ENCODE peak calls at places on chromosome 16, in four cellular contexts. U, M, F and X are unnamed samples.

GRCh38 chr16:9630119-9630518 is 538.7 kb downstream of the HAPSTR1 start:
- DNase-seq in U (no peak), M (no peak), F (no peak), X (no peak)

GRCh38 chr16:10383626-10384025 is 2.2 kb upstream of the ATF7IP2 start:
- DNase-seq in U (no peak), M (no peak), F (no peak), X (no peak)

GRCh38 chr16:14424595-14424994 is 205.5 kb downstream of the PARN start:
- DNase-seq in U (no peak), M (no peak), F (no peak), X (no peak)

GRCh38 chr16:49608801-49609200 is 235.2 kb downstream of the C16orf78 start:
- DNase-seq in U (no peak), M (peak), F (no peak), X (peak)

GRCh38 chr16:13997933-13998332 is 73.2 kb upstream of the MRTFB start:
- DNase-seq in U (peak), M (no peak), F (no peak), X (no peak)

GRCh38 chr16:54280751-54281150 is 5.8 kb downstream of the IRX3 start:
- DNase-seq in U (no peak), M (no peak), F (no peak), X (no peak)

GRCh38 chr16:19304670-19305240 is 19.2 kb downstream of the CLEC19A start:
- DNase-seq in U (no peak), M (peak), F (no peak), X (no peak)

GRCh38 chr16:50304467-50305440 is 38.4 kb downstream of the ADCY7 start:
- DNase-seq in U (no peak), M (no peak), F (no peak), X (peak)

GRCh38 chr16:2904100-2904921 is 7.4 kb upstream of the FLYWCH1 start:
- DNase-seq in U (peak), M (peak), F (peak), X (peak)

GRCh38 chr16:19170043-19170655 is 2.1 kb downstream of the SYT17 start:
- DNase-seq in U (no peak), M (no peak), F (no peak), X (no peak)

GRCh38 chr16:22373662-22374310 is 633 bp downstream of the CDR2 start:
- DNase-seq in U (peak), M (no peak), F (peak), X (peak)

GRCh38 chr16:287298-287811 is 4.4 kb downstream of the PDIA2 start:
- DNase-seq in U (no peak), M (peak), F (peak), X (no peak)

GRCh38 chr16:75322706-75323105 is 71.3 kb upstream of the BCAR1 start:
- DNase-seq in U (no peak), M (no peak), F (no peak), X (no peak)

GRCh38 chr16:54370653-54371052 is 84.1 kb upstream of the IRX3 start:
- DNase-seq in U (no peak), M (no peak), F (no peak), X (no peak)

GRCh38 chr16:3781421-3781820 is 64.1 kb upstream of the TRAP1 start:
- DNase-seq in U (no peak), M (no peak), F (no peak), X (no peak)

GRCh38 chr16:15059324-15059723 is 3.5 kb upstream of the NTAN1 start:
- DNase-seq in U (no peak), M (no peak), F (no peak), X (no peak)

GRCh38 chr16:8887952-8888560 is 5.9 kb downstream of the LITAFD start:
- DNase-seq in U (no peak), M (no peak), F (peak), X (peak)

GRCh38 chr16:79509221-79509631 is 91.3 kb downstream of the MAF start:
- DNase-seq in U (peak), M (no peak), F (peak), X (peak)

GRCh38 chr16:68800257-68800875 is 43.0 kb upstream of the TANGO6 start:
- DNase-seq in U (peak), M (peak), F (peak), X (peak)

GRCh38 chr16:72921620-72922019 is 126.3 kb downstream of the ZFHX3 start:
- DNase-seq in U (no peak), M (no peak), F (no peak), X (peak)

DNA sequence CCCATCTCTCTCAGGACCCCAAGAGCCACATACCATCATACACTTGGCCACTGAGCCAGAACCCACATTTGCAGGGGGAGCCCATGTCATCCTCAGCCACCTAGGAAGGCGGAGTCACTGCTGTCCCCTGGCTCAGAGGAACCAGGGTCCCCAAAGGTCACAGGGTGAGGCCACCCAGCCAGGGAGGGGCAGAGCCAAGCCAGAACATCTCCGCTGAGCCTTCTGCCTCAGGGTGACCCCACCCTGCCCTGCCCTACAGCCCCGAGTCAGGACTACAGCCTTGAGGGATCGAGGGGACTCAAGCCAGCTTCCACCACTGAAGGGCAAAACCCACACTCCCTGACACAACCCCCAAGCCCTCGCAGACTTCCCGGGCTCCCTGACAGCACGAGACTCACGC is 17.5 kb downstream of the PIEZO1 start:
- DNase-seq in U (no peak), M (no peak), F (no peak), X (no peak)
- H3K27ac ChIP-seq in U (peak), M (no peak), F (no peak), X (peak)

GRCh38 chr16:58515871-58516767 is 802 bp downstream of the SETD6 start:
- DNase-seq in U (peak), M (no peak), F (peak), X (peak)

GRCh38 chr16:58515125-58515870 is at the start of gene SETD6:
- DNase-seq in U (peak), M (peak), F (peak), X (peak)

GRCh38 chr16:58518083-58518979 is 3.0 kb downstream of the SETD6 start:
- DNase-seq in U (no peak), M (no peak), F (no peak), X (no peak)

GRCh38 chr16:58518980-58519368 is 3.7 kb downstream of the SETD6 start:
- DNase-seq in U (no peak), M (no peak), F (no peak), X (no peak)

GRCh38 chr16:58516768-58517107 is 1.4 kb downstream of the SETD6 start:
- DNase-seq in U (no peak), M (no peak), F (no peak), X (no peak)
- H3K4me3 ChIP-seq in U (no peak), M (no peak), F (peak), X (no peak)

GRCh38 chr16:12211870-12212690 is 235.5 kb downstream of the SNX29 start:
- DNase-seq in U (no peak), M (no peak), F (no peak), X (no peak)
- TF ChIP-seq EP300 in U (no peak), M (no peak), F (no peak), X (no peak)

DNA sequence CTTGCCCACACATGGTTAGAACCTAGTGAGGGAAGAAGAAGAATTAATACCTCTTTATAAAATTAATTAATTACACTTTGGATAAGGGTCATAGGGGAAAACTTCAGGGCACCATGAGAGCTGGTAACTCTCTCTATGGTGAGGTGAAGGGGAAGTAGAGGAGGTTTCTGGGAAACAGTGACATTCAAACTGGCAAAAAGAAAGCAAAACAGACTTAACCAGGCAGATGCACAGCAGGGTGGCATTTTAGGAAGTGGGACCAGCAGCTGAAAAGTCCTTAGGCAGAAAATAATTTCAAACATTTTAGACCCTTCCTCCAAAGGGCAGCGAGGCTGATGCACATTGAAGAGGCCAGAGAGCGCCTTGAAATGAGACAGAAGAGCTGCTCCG is 157.8 kb downstream of the CDH13 start:
- DNase-seq in U (no peak), M (no peak), F (no peak), X (no peak)
- H3K27ac ChIP-seq in U (peak), M (no peak), F (no peak), X (no peak)

DNA sequence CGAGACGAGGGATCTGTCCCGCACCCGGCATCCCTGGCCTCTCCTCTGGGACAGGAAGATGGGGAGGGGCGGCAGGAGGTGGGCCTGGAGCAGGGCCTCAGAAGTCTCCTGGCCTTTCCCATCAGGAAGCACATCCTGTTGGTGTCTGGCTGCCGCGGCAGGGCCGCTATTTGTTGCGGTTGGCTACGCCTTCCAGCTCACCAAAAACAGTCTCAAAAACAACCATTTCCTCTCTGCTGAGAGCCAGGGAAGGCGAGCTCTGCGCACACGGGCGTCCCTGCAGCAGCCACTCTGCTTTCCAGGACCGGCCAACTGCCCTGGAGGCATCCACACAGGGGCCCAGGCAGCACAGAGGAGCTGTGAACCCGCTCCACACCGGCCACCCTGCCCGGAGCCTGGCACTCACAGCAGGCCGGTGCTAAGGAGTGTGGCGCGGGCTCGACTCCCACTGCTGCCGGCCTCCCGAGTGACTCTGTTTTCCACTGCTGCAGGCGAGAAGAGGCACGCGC is at the start of gene TMEM204:
- DNase-seq in U (peak), M (no peak), F (peak), X (peak)
- H3K4me3 ChIP-seq in U (peak), M (no peak), F (peak), X (peak)

DNA sequence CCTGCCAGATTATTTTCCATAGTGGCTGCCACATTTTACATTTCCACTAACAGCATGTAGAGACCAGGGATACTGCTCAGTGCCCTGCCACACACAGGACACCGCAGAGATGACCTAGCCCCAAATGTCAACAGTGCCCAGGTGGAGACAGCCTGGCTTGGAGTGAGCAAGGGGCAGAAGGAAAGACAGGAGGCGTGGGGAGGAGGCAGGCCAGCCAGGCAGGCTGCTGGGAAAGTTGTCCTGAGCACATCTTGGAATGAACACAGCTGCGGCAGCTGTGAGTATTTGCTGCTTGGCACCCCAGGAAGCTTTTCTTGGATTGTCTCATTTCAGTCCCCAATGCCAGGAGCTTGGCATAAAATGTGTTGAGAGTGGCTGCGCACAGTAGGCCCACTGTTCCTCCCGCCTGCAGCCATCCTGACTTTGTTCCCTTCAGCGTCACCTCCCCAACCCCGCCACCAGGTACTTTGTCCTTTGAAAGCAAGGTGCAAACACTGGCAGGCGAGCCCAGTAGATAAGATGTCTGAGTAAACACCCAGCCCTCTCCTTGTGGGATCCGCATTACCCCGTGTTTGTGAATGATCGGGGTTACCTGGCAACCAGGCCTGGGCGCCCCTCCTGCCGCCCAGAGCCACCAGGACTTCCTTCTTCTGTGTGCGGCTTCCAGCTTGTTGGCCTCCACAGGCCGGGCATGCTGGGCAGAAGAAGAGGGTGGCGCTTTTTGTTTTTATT is 114.0 kb downstream of the CMIP start:
- DNase-seq in U (peak), M (peak), F (peak), X (no peak)
- TF ChIP-seq EP300 in U (peak), M (no peak), F (no peak), X (no peak)

DNA sequence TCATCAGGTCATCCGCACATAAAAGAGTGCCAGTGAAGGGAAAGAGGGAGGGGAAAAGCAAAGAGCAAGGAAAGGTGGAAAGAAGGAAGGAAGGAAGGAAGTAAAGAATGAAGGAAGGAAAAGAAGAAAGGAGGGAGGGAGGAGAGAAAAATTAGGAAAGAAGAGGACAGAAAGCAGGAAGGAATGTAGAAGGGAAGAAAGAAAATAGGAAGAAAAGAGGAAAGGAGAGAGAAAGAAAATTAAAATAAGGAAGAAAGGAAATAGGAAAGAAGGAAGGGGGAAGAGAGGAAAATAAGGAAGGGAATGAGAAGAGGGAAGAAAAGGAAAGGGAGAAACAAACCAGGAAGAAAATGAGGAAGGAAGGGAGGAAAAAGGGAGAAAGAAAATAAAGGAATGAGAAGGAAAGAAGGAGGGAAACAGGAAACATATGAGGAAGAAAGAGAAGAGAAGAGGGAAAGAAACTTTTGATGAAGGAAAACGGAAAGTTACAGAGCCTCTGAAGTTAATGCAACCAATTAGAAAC is 212.6 kb downstream of the XYLT1 start:
- DNase-seq in U (no peak), M (no peak), F (no peak), X (no peak)
- H3K27ac ChIP-seq in U (no peak), M (no peak), F (no peak), X (no peak)

GRCh38 chr16:86515420-86515779 is 5.1 kb downstream of the FOXF1 start:
- DNase-seq in U (no peak), M (no peak), F (no peak), X (peak)
- H3K4me3 ChIP-seq in U (peak), M (no peak), F (peak), X (peak)